ENCODE peak calls at places on chromosomes 12 and 14, in ten cellular contexts. M is tibial artery, T is astrocyte of the spinal cord, K is GM12878, W is BJ, E is Caco-2, D is endothelial cell of umbilical vein, Y is GM12865, S is psoas muscle, P is adrenal gland. U is an unnamed sample.

GRCh38 chr12:76340680-76341435 is 7.4 kb downstream of the BBS10 start:
- DNase-seq in S (no peak), E (no peak), P (no peak), K (no peak), D (peak; percentile 14), T (no peak), W (no peak), Y (no peak), M (no peak), U (no peak)

GRCh38 chr12:25308761-25309160 is 58.0 kb upstream of the KRAS start:
- DNase-seq in T (no peak), M (no peak), K (no peak), D (no peak), Y (no peak), W (no peak), P (no peak), S (no peak), E (no peak), U (no peak)

GRCh38 chr12:24902521-24903304 is 46.2 kb downstream of the BCAT1 start:
- DNase-seq in Y (peak; percentile 52), S (peak; percentile 20), E (no peak), W (no peak), D (no peak), P (peak; percentile 22), K (no peak), T (peak; percentile 49), M (no peak), U (no peak)

GRCh38 chr14:68343534-68344093 is 449.3 kb downstream of the ZFP36L1 start:
- DNase-seq in D (no peak), S (no peak), W (no peak), P (no peak), K (no peak), Y (no peak), M (no peak), T (no peak), E (no peak), U (no peak)

GRCh38 chr14:87888136-87888999 is 104.6 kb downstream of the GALC start:
- DNase-seq in Y (peak; percentile 35), P (peak; percentile 15), W (no peak), K (no peak), E (peak; percentile 44), M (peak; percentile 43), D (no peak), S (peak; percentile 32), T (no peak), U (no peak)

GRCh38 chr12:77847665-77848431 is 17.2 kb downstream of the NAV3 start:
- DNase-seq in E (no peak), Y (peak; percentile 46), T (peak; percentile 94), K (peak; percentile 26), M (no peak), W (peak; percentile 82), D (peak; percentile 90), S (no peak), P (no peak), U (no peak)

GRCh38 chr12:125773033-125773432 is 707.8 kb downstream of the AACS start:
- DNase-seq in M (no peak), D (no peak), S (no peak), Y (peak; percentile 52), K (no peak), W (no peak), T (no peak), E (peak; percentile 60), P (no peak), U (peak; percentile 13)

GRCh38 chr14:50533314-50533705 is 941 bp upstream of the MAP4K5 start:
- DNase-seq in S (no peak), D (no peak), P (no peak), Y (peak; percentile 42), T (no peak), W (no peak), E (no peak), M (no peak), K (no peak), U (no peak)

GRCh38 chr12:47885012-47885501 is 19.7 kb downstream of the VDR start:
- DNase-seq in E (no peak), T (no peak), M (no peak), S (no peak), W (no peak), P (no peak), D (no peak), Y (peak; percentile 82), K (peak; percentile 71), U (no peak)

GRCh38 chr12:116320839-116321238 is 43.3 kb upstream of the MED13L start:
- DNase-seq in P (no peak), D (no peak), K (no peak), T (peak; percentile 15), S (no peak), M (no peak), W (no peak), Y (no peak), E (peak; percentile 66), U (no peak)

GRCh38 chr12:63098851-63099250 is 52.1 kb downstream of the AVPR1A start:
- DNase-seq in Y (peak; percentile 6), K (no peak), T (no peak), M (no peak), S (no peak), P (no peak), E (peak; percentile 53), W (no peak), D (no peak), U (no peak)

GRCh38 chr12:76562158-76562557 is 2.6 kb upstream of the OSBPL8 start:
- DNase-seq in E (no peak), Y (no peak), P (no peak), T (no peak), W (no peak), S (no peak), M (no peak), D (no peak), K (no peak), U (no peak)

GRCh38 chr12:103676863-103677262 is 89.8 kb downstream of the STAB2 start:
- DNase-seq in E (no peak), K (no peak), S (no peak), M (no peak), D (peak; percentile 17), Y (no peak), W (no peak), P (no peak), T (no peak), U (no peak)

GRCh38 chr12:104573-105081 is 38.1 kb downstream of the IQSEC3 start:
- DNase-seq in T (no peak), K (no peak), P (no peak), M (no peak), S (no peak), W (no peak), D (no peak), Y (no peak), E (peak; percentile 29), U (no peak)

GRCh38 chr14:100305446-100306255 is 593 bp downstream of the SLC25A29 start:
- DNase-seq in E (peak; percentile 30), K (no peak), M (no peak), T (peak; percentile 31), S (peak; percentile 40), D (peak; percentile 34), W (no peak), Y (no peak), P (peak; percentile 65), U (no peak)

GRCh38 chr14:79855789-79856188 is 355.5 kb downstream of the DIO2 start:
- DNase-seq in P (no peak), K (no peak), D (no peak), W (no peak), Y (no peak), S (no peak), T (no peak), E (no peak), M (no peak), U (no peak)
- H3K4me3 ChIP-seq in P (no peak overlapping the region), K (no peak overlapping the region), D (no peak overlapping the region), W (no peak overlapping the region), Y (no peak overlapping the region), S (no peak overlapping the region), T (no peak overlapping the region), E (no peak overlapping the region), M (no peak overlapping the region), U (no peak overlapping the region)

GRCh38 chr12:8499616-8500015 is 13.7 kb upstream of the CLEC4D start:
- DNase-seq in P (no peak), E (no peak), W (no peak), D (no peak), S (no peak), Y (no peak), T (no peak), K (no peak), M (no peak), U (no peak)
- TF ChIP-seq CTCF in P (no peak), E (peak; percentile 12), W (no peak), D (no peak), S (no peak), Y (no peak), T (no peak), K (no peak), M (no peak), U (peak; percentile 16)

GRCh38 chr12:104749555-104749954 is 208.5 kb downstream of the SLC41A2 start:
- DNase-seq in D (no peak), M (no peak), K (no peak), W (no peak), Y (no peak), P (no peak), E (no peak), S (no peak), T (no peak), U (no peak)

GRCh38 chr12:104748790-104749189 is 209.3 kb downstream of the SLC41A2 start:
- DNase-seq in T (peak; percentile 23), D (no peak), K (no peak), E (no peak), W (no peak), S (no peak), P (no peak), M (peak; percentile 41), Y (no peak), U (no peak)

GRCh38 chr12:104747956-104748355 is 210.1 kb downstream of the SLC41A2 start:
- DNase-seq in M (no peak), S (no peak), T (no peak), Y (no peak), E (no peak), W (no peak), D (no peak), K (no peak), P (no peak), U (no peak)

GRCh38 chr12:104747330-104747729 is 210.8 kb downstream of the SLC41A2 start:
- DNase-seq in M (no peak), W (no peak), P (no peak), Y (no peak), E (no peak), T (no peak), S (no peak), D (no peak), K (no peak), U (no peak)

GRCh38 chr12:104748356-104748755 is 209.7 kb downstream of the SLC41A2 start:
- DNase-seq in M (no peak), S (no peak), D (no peak), P (no peak), E (no peak), K (no peak), Y (no peak), W (no peak), T (no peak), U (no peak)
- H3K4me3 ChIP-seq in M (no peak overlapping the region), S (no peak overlapping the region), D (no peak overlapping the region), P (no peak overlapping the region), E (no peak overlapping the region), K (no peak overlapping the region), Y (no peak overlapping the region), W (no peak overlapping the region), T (no peak overlapping the region), U (no peak overlapping the region)

DNA sequence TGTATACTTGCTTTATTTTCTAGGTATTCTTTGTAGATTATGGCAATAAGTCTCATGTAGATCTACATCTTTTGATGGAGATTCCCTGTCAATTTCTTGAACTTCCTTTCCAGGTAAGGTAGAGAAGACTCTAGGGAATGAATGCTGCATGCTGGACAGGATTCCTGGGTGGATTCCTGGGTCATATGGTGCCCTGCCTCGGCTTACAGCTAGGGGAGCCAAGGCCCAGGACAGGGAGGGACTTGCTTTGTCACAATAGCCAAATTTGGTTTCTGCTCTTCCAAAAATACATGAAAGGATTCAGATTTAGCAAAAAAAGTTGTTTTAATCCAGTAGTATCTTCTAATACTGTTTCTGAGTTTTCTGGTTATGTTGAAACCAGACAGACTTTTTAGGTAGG is 59.5 kb upstream of the ASPG start:
- DNase-seq in E (no peak), S (no peak), W (no peak), K (no peak), P (no peak), Y (no peak), T (no peak), M (no peak), D (no peak), U (no peak)
- TF ChIP-seq CTCF in E (peak; percentile 32), S (no peak), W (no peak), K (no peak), P (no peak), Y (no peak), T (no peak), M (no peak), D (no peak), U (peak; percentile 3)

U was measured in GM12864.